ENCODE peak calls at places on chromosomes 11 and 22, in four cellular contexts. Q, Z, Y and W are unnamed samples.

GRCh38 chr22:50674606-50675552 is 2.3 kb downstream of the SHANK3 start:
- DNase-seq in Y (no peak), Q (no peak), Z (peak), W (no peak)

GRCh38 chr11:118437736-118438125 is 1.4 kb downstream of the KMT2A start:
- DNase-seq in Y (no peak), Z (no peak), Q (no peak), W (peak)

GRCh38 chr11:75166791-75167190 is 15.9 kb downstream of the SLCO2B1 start:
- DNase-seq in Y (no peak), Z (no peak), Q (no peak), W (no peak)

GRCh38 chr11:64801591-64802369 is 1.2 kb downstream of the MAP4K2 start:
- DNase-seq in Z (no peak), Y (no peak), Q (no peak), W (no peak)

GRCh38 chr11:62141111-62142042 is 17.6 kb downstream of the INCENP start:
- DNase-seq in Q (no peak), Y (no peak), Z (no peak), W (no peak)

GRCh38 chr11:73252577-73253191 is 19.5 kb upstream of the P2RY6 start:
- DNase-seq in Q (no peak), Z (no peak), Y (no peak), W (no peak)

GRCh38 chr22:22593964-22594656 is 35.0 kb upstream of the PRAME start:
- DNase-seq in Q (no peak), Z (peak), Y (peak), W (peak)

GRCh38 chr11:126602349-126602940 is 247.0 kb downstream of the ST3GAL4 start:
- DNase-seq in Y (no peak), Q (no peak), Z (no peak), W (no peak)

GRCh38 chr11:125569913-125570621 is 790 bp downstream of the EI24 start:
- DNase-seq in Z (no peak), Q (no peak), Y (no peak), W (no peak)

GRCh38 chr11:110711776-110712642 is at the start of gene ARHGAP20:
- DNase-seq in Z (peak), Q (peak), Y (no peak), W (peak)

GRCh38 chr22:35561796-35562526 is 21.3 kb downstream of the RASD2 start:
- DNase-seq in Q (no peak), Z (no peak), Y (peak), W (no peak)

GRCh38 chr11:117072517-117073218 is 25.6 kb downstream of the SIK3 start:
- DNase-seq in Y (peak), Z (no peak), Q (no peak), W (no peak)

GRCh38 chr11:65576867-65577755 is 1.3 kb downstream of the EHBP1L1 start:
- DNase-seq in Z (peak), Y (peak), Q (no peak), W (peak)

GRCh38 chr11:78690588-78690987 is 115.9 kb upstream of the NARS2 start:
- DNase-seq in Z (no peak), Q (no peak), Y (no peak), W (no peak)